ENCODE peak calls at places on chromosomes 7 and 10, in seven cellular contexts. O is neural progenitor cell, B is HCT116, G is GM23338, D is GM23248, I is hepatocyte, W is MM.1S. M is an unnamed sample.

GRCh38 chr10:86857097-86857825 is 100.2 kb downstream of the MMRN2 start:
- DNase-seq in O (peak), B (no peak), G (peak), D (peak), I (no peak), W (no peak), M (peak)

GRCh38 chr10:63391812-63392211 is 74.0 kb downstream of the JMJD1C start:
- DNase-seq in O (no peak), B (no peak), G (no peak), D (no peak), I (no peak), W (no peak), M (no peak)

GRCh38 chr7:69663911-69664310 is 65.6 kb downstream of the AUTS2 start:
- DNase-seq in O (no peak), B (no peak), G (no peak), D (no peak), I (no peak), W (no peak), M (no peak)

GRCh38 chr10:123445336-123445735 is 220.8 kb upstream of the GPR26 start:
- DNase-seq in O (no peak), B (no peak), G (no peak), D (no peak), I (no peak), W (no peak), M (no peak)

GRCh38 chr7:155190608-155191536 is 106.8 kb upstream of the INSIG1 start:
- DNase-seq in O (peak), B (no peak), G (peak), D (peak), I (peak), W (peak), M (peak)

GRCh38 chr10:21173433-21173963 is 276.4 kb upstream of the NEBL start:
- DNase-seq in O (peak), B (no peak), G (peak), D (no peak), I (peak), W (no peak), M (no peak)

GRCh38 chr10:21336476-21337170 is 188.9 kb downstream of the SKIDA1 start:
- DNase-seq in O (peak), B (peak), G (peak), D (peak), I (peak), W (no peak), M (peak)

GRCh38 chr10:61130366-61130765 is 186.4 kb upstream of the RHOBTB1 start:
- DNase-seq in O (no peak), B (no peak), G (no peak), D (no peak), I (no peak), W (no peak), M (peak)

GRCh38 chr7:101691822-101692384 is 62.8 kb upstream of the MYL10 start:
- DNase-seq in O (peak), B (no peak), G (no peak), D (no peak), I (peak), W (no peak), M (no peak)

GRCh38 chr7:107501593-107501992 is 31.7 kb downstream of the GPR22 start:
- DNase-seq in O (peak), B (peak), G (peak), D (peak), I (peak), W (peak), M (peak)

GRCh38 chr10:35353805-35354204 is 17.5 kb downstream of the CCNY start:
- DNase-seq in O (no peak), B (no peak), G (no peak), D (peak), I (no peak), W (no peak), M (no peak)

GRCh38 chr7:117908031-117908795 is 35.0 kb upstream of the CTTNBP2 start:
- DNase-seq in O (no peak), B (no peak), G (no peak), D (no peak), I (no peak), W (no peak), M (no peak)

GRCh38 chr10:119161680-119162079 is 3.8 kb downstream of the SFXN4 start:
- DNase-seq in O (no peak), B (no peak), G (no peak), D (peak), I (no peak), W (no peak), M (peak)

GRCh38 chr10:108638225-108638624 is 1285.1 kb downstream of the XPNPEP1 start:
- DNase-seq in O (no peak), B (no peak), G (no peak), D (no peak), I (no peak), W (no peak), M (no peak)
- TF ChIP-seq EZH2phosphoT487 in O (no peak), B (no peak), G (no peak), D (no peak), I (no peak), W (no peak), M (no peak)

DNA sequence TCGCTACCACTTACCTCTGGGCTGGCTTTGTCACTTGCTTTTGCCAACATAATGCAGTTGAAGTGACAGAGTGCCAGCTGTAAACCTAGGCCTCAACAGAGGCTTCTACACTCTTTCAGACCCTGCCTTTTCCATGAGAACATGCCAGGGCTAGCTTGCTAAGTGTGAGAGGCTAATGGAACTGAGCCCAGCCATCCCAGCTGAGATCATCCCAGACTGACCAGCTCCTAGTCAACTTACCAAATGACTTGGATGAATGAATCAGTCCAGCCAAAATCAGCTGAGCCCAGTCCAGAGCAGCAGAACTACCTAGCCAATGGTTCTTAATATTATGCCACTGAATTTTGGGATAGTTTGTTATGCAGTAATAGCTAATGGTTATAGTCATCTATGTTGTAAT is 34.7 kb upstream of the MKLN1 start:
- DNase-seq in O (no peak), B (no peak), G (no peak), D (peak), I (no peak), W (no peak), M (no peak)
- H2AFZ ChIP-seq in O (no peak), B (no peak), G (peak), D (no peak), I (no peak), W (no peak), M (no peak)

GRCh38 chr10:69744971-69745370 is 56.7 kb upstream of the COL13A1 start:
- DNase-seq in O (no peak), B (no peak), G (no peak), D (no peak), I (no peak), W (no peak), M (peak)

GRCh38 chr10:69741671-69742355 is 59.9 kb upstream of the COL13A1 start:
- DNase-seq in O (no peak), B (no peak), G (no peak), D (no peak), I (no peak), W (no peak), M (no peak)

GRCh38 chr10:69741252-69741651 is 60.5 kb upstream of the COL13A1 start:
- DNase-seq in O (no peak), B (no peak), G (no peak), D (no peak), I (no peak), W (no peak), M (no peak)

GRCh38 chr10:69742356-69742695 is 59.4 kb upstream of the COL13A1 start:
- DNase-seq in O (no peak), B (no peak), G (no peak), D (no peak), I (no peak), W (no peak), M (no peak)

DNA sequence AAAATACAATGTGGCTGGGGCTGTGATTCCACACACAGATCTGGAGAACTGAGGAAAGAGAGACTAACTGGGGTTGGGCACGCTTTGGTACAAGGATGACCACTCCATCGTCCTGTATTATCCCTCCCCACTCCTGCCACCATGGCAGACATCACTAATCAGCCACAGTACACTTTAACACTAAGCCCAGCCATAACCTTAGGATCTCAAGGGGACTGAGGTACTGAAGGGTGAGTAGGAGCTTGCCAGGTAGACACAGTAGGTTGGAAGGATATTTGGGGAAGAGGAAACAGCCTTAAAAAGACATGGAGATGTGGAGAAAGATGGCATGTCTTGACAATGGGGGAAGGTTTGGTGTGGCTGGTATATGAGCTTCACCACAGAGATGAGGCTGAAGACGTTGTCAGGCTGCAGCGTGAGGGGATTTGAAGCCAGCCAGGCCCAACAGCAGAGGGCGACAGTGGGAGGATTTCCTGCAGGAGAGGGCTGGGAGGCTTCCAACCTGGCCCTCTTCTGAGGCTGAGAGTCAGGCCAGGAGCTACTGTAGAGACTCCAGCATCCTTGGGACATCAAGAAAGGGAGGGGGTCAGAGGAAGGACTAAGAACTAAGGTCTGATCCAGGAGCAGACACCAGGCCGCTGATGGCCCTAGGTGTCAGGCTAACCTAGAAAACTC is 58.6 kb upstream of the COL13A1 start:
- DNase-seq in O (peak), B (peak), G (peak), D (peak), I (peak), W (no peak), M (peak)
- TF ChIP-seq EZH2 in O (no peak), B (no peak), G (no peak), D (no peak), I (no peak), W (no peak), M (no peak)

GRCh38 chr10:98563811-98564210 is 117.1 kb upstream of the HPS1 start:
- DNase-seq in O (no peak), B (no peak), G (no peak), D (no peak), I (no peak), W (no peak), M (no peak)

GRCh38 chr10:98555011-98555619 is 108.4 kb upstream of the HPS1 start:
- DNase-seq in O (peak), B (no peak), G (no peak), D (no peak), I (peak), W (no peak), M (no peak)

GRCh38 chr10:98556061-98556460 is 109.3 kb upstream of the HPS1 start:
- DNase-seq in O (no peak), B (no peak), G (no peak), D (peak), I (no peak), W (no peak), M (no peak)

DNA sequence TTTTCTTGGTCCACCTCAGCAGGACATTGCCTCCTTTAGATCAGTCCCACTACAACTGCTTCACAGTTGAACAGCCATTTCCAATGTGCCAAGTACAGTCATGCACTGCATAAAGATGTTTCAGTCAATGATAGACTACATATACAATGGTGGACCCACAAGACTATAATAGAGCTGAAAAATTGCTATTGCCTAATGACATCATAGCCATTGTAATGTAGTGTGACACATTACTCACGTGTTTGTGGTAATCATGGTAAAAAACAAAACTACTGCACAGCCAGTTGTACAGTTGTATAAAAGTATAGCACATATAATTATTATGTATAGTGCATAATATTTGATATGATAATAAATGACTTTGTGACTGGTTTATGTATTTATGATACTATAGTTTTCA is 113.8 kb upstream of the HPS1 start:
- DNase-seq in O (no peak), B (no peak), G (no peak), D (peak), I (no peak), W (no peak), M (no peak)
- TF ChIP-seq EZH2phosphoT487 in O (no peak), B (no peak), G (no peak), D (no peak), I (no peak), W (no peak), M (no peak)

GRCh38 chr10:88156341-88156740 is 292.9 kb downstream of the PTEN start:
- DNase-seq in O (no peak), B (no peak), G (no peak), D (peak), I (no peak), W (no peak), M (no peak)
- H2AFZ ChIP-seq in O (no peak), B (no peak), G (no peak), D (no peak), I (no peak), W (no peak), M (no peak)

DNA sequence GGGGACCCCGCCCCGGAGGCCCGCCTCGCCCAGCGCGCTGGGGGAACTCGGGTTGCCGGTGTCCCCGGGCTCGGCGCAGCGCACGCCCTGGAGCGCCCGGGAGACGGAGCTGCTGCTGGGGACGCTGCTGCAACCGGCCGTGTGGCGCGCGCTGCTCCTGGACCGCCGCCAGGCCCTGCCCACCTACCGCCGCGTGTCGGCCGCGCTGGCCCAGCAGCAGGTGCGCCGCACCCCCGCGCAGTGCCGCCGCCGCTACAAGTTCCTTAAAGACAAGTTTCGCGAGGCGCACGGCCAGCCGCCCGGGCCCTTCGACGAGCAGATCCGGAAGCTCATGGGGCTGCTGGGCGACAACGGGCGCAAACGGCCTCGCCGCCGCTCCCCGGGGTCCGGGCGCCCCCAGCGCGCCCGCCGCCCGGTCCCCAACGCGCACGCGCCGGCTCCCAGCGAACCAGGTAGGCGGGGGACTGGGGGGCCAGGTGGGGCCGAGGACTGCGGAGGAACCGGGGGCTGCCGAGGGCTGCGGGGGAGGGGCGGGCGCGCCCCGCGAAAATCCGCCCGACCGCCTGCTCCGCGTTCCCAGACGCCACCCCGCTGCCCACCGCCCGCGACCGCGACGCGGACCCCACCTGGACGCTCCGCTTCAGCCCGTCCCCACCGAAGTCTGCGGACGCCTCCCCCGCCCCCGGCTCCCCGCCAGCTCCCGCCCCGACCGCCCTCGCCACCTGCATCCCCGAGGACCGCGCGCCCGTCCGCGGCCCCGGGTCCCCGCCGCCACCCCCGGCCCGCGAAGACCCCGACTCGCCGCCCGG is 574 bp downstream of the UTF1 start:
- DNase-seq in O (peak), B (no peak), G (peak), D (no peak), I (peak), W (no peak), M (no peak)
- TF ChIP-seq EZH2 in O (peak), B (no peak), G (peak), D (peak), I (peak), W (no peak), M (no peak)

GRCh38 chr7:131538791-131539179 is 17.6 kb downstream of the PODXL start:
- DNase-seq in O (peak), B (no peak), G (no peak), D (peak), I (no peak), W (no peak), M (peak)

GRCh38 chr7:131537581-131537980 is 18.8 kb downstream of the PODXL start:
- DNase-seq in O (no peak), B (no peak), G (no peak), D (peak), I (no peak), W (no peak), M (no peak)

GRCh38 chr7:131536361-131536849 is 20.0 kb downstream of the PODXL start:
- DNase-seq in O (no peak), B (no peak), G (no peak), D (no peak), I (no peak), W (no peak), M (no peak)

GRCh38 chr7:131540491-131541162 is 15.8 kb downstream of the PODXL start:
- DNase-seq in O (no peak), B (no peak), G (no peak), D (no peak), I (no peak), W (no peak), M (peak)

DNA sequence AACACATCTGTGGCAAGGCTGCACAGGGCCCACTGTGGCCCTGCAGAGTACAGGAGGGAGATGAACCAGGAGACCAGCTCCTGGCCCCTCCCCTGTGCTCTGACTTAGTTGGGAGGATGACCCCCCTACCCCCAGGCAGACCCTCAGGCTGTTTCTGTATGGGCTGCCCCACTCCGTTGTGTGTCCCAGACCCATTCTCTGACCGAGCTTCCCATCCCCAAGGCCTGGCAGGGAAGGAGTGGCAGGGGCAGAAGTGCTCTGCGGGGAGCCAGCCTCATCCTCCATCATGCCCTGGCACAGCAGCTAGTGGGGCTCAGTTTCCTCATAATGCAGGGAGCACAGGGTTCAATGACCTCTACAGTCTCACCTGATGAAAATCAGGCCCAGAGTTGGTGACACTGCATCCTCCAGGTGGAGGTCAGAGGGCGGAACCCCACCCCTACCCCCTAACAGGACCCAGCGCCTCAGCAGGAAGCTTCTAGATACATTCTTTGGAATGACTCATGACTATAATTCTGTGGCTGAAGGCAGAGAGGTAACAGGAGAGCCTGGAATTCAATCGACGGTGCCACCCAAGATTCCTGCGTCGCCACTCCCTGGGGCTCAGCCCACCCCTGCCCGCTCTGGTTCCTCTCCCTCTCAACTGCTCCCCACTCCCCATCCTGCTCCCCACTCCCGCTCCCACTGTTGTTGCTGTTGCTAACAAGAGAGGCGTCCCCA is 18.2 kb downstream of the PODXL start:
- DNase-seq in O (no peak), B (peak), G (peak), D (peak), I (peak), W (no peak), M (peak)
- TF ChIP-seq EZH2phosphoT487 in O (no peak), B (no peak), G (no peak), D (no peak), I (no peak), W (no peak), M (no peak)

DNA sequence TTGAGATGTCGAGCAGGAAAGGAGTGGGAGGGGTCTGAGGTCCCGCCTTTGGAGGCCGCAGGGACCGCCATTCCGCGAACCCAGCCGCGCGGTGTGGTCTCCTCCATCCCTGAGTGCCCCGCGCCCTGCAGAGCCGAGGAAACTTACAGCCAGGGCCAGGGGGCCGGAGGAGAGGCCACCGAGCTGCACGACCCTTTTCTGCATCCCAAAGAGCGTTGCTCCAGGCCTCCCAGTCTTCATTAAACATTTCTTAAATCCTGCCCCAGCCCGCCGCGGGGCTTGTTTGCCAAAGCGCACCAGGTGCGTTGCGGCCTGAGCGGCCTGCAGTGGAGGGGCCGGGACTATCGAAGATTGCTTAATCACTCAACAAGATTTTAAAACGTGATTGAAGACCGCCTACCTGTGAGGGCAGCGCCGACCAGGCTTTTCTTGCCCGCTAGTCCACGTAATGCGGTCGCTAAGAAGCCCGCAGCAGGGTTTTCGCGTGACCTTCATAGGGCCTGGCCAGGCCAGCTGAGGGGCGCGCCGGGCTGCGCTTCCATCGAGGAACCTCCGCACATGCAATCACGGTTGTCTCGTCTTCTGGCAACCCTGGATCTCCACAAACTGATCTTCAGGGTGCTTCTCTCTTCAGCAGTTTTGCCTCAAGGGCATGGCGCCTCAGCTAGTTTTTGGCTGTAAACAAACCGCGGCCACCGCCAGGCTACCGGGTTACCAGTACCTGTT is 2.0 kb upstream of the CTBP2 start:
- DNase-seq in O (peak), B (no peak), G (peak), D (no peak), I (peak), W (no peak), M (peak)
- H2AFZ ChIP-seq in O (peak), B (no peak), G (peak), D (peak), I (peak), W (no peak), M (peak)